ENCODE peak calls at places on chromosomes 1 and 21, in five cellular contexts. W is bronchial epithelial cell, R is psoas muscle, X is fibroblast of lung, A is fibroblast of pulmonary artery. H is an unnamed sample.
A peak's percentile ranks its signal among the peaks of the same experiment; 100 is the strongest.

GRCh38 chr1:67404212-67404620 is 26.0 kb downstream of the SERBP1 start:
- DNase-seq in W (no peak), R (no peak), X (peak; percentile 52), A (peak; percentile 14), H (no peak)

GRCh38 chr21:29205009-29205408 is 74.6 kb downstream of the MAP3K7CL start:
- DNase-seq in W (no peak), R (no peak), X (no peak), A (no peak), H (no peak)

GRCh38 chr1:11331874-11332546 is 59.0 kb downstream of the UBIAD1 start:
- DNase-seq in W (no peak), R (no peak), X (no peak), A (no peak), H (no peak)

GRCh38 chr1:33634806-33635205 is 162.4 kb downstream of the ZSCAN20 start:
- DNase-seq in W (peak; percentile 20), R (peak; percentile 50), X (peak; percentile 15), A (peak; percentile 20), H (peak; percentile 17)

GRCh38 chr1:153790282-153790995 is 15.2 kb downstream of the SLC27A3 start:
- DNase-seq in W (no peak), R (peak; percentile 85), X (peak; percentile 65), A (peak; percentile 93), H (peak; percentile 94)

GRCh38 chr1:216186816-216187215 is 236.4 kb downstream of the USH2A start:
- DNase-seq in W (no peak), R (no peak), X (peak; percentile 37), A (peak; percentile 29), H (peak; percentile 9)

GRCh38 chr1:31624354-31625179 is 7.1 kb downstream of the HCRTR1 start:
- DNase-seq in W (no peak), R (no peak), X (no peak), A (no peak), H (no peak)

GRCh38 chr1:87512431-87512830 is 183.8 kb downstream of the LMO4 start:
- DNase-seq in W (no peak), R (no peak), X (peak; percentile 67), A (no peak), H (no peak)

GRCh38 chr1:6208723-6209660 is 3.1 kb downstream of the RNF207 start:
- DNase-seq in W (no peak), R (peak; percentile 74), X (peak; percentile 50), A (peak; percentile 52), H (peak; percentile 54)

GRCh38 chr1:246782120-246782900 is 58.1 kb downstream of the SCCPDH start:
- DNase-seq in W (peak; percentile 43), R (peak; percentile 80), X (peak; percentile 83), A (peak; percentile 86), H (peak; percentile 88)

GRCh38 chr1:168161459-168161858 is 17.3 kb upstream of the TIPRL start:
- DNase-seq in W (no peak), R (no peak), X (no peak), A (peak; percentile 31), H (no peak)

GRCh38 chr1:156386134-156386901 is 17.3 kb downstream of the RHBG start:
- DNase-seq in W (no peak), R (no peak), X (no peak), A (no peak), H (no peak)

GRCh38 chr1:207869859-207870258 is 41.1 kb downstream of the CD34 start:
- DNase-seq in W (no peak), R (no peak), X (no peak), A (no peak), H (no peak)

GRCh38 chr21:39088831-39089380 is 94.3 kb downstream of the PSMG1 start:
- DNase-seq in W (peak; percentile 78), R (no peak), X (peak; percentile 76), A (peak; percentile 85), H (peak; percentile 63)

GRCh38 chr1:109928591-109929111 is 18.0 kb downstream of the CSF1 start:
- DNase-seq in W (no peak), R (peak; percentile 81), X (peak; percentile 94), A (peak; percentile 95), H (peak; percentile 94)

GRCh38 chr1:77534456-77534855 is 148.0 kb downstream of the ZZZ3 start:
- DNase-seq in W (no peak), R (no peak), X (peak; percentile 68), A (no peak), H (peak; percentile 57)

GRCh38 chr1:190588424-190588823 is 110.8 kb upstream of the BRINP3 start:
- DNase-seq in W (no peak), R (no peak), X (no peak), A (no peak), H (no peak)

GRCh38 chr1:160406131-160406968 is 6.0 kb downstream of the VANGL2 start:
- DNase-seq in W (peak; percentile 52), R (no peak), X (no peak), A (no peak), H (no peak)

GRCh38 chr21:43348801-43349261 is 78.1 kb downstream of the SIK1 start:
- DNase-seq in W (peak; percentile 32), R (no peak), X (no peak), A (peak; percentile 74), H (peak; percentile 62)

GRCh38 chr1:12048376-12048775 is 14.7 kb upstream of the TNFRSF8 start:
- DNase-seq in W (no peak), R (no peak), X (no peak), A (no peak), H (no peak)

GRCh38 chr1:26234644-26235384 is 814 bp downstream of the CEP85 start:
- DNase-seq in W (peak; percentile 27), R (no peak), X (peak; percentile 41), A (peak; percentile 28), H (peak; percentile 25)

GRCh38 chr1:18556364-18556763 is 74.3 kb upstream of the PAX7 start:
- DNase-seq in W (peak; percentile 21), R (no peak), X (peak; percentile 5), A (peak; percentile 29), H (peak; percentile 27)

GRCh38 chr1:100921110-100921706 is 25.3 kb downstream of the SLC30A7 start:
- DNase-seq in W (peak; percentile 49), R (no peak), X (peak; percentile 41), A (peak; percentile 79), H (peak; percentile 74)
- TF ChIP-seq CTCF in W (peak; percentile 40), R (peak; percentile 79), X (peak; percentile 9), A (peak; percentile 53), H (peak; percentile 38)

GRCh38 chr1:227315500-227316346 is 2.6 kb downstream of the CDC42BPA start:
- DNase-seq in W (peak; percentile 66), R (no peak), X (peak; percentile 64), A (peak; percentile 83), H (peak; percentile 76)
- H3K4me3 ChIP-seq in W (peak overlapping the region; percentile 82), R (peak overlapping the region; percentile 81), X (peak overlapping the region; percentile 94), A (peak overlapping the region; percentile 76), H (peak overlapping the region; percentile 69)

GRCh38 chr1:210771131-210771530 is 362.8 kb downstream of the KCNH1 start:
- DNase-seq in W (no peak), R (no peak), X (no peak), A (no peak), H (no peak)
- TF ChIP-seq CTCF in W (no peak), R (no peak), X (no peak), A (no peak), H (no peak)

DNA sequence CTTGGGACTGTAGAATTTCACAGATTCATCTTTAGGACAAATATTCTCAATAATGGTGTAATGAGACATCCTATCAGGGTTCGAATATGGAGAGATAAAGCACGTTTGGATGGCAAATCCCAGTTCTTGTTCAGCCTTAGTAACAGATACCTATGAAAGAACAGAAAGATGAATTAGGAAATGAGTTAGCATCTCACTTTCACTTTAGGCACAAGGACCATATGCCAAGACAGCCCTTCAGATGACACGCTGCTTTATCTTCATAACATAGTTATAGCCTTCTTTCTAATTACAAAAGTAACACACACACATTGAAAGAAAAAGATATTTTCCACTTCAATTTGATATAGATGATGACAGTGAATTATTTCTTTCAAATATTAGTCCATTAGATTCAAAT is 173.6 kb downstream of the TGFBR3 start:
- DNase-seq in W (no peak), R (no peak), X (no peak), A (no peak), H (no peak)
- H3K4me3 ChIP-seq in W (no peak overlapping the region), R (peak overlapping the region; percentile 32), X (no peak overlapping the region), A (no peak overlapping the region), H (no peak overlapping the region)

GRCh38 chr1:162206749-162207635 is 137.5 kb downstream of the NOS1AP start:
- DNase-seq in W (peak; percentile 74), R (no peak), X (no peak), A (no peak), H (no peak)
- TF ChIP-seq CTCF in W (no peak), R (no peak), X (no peak), A (no peak), H (no peak)

DNA sequence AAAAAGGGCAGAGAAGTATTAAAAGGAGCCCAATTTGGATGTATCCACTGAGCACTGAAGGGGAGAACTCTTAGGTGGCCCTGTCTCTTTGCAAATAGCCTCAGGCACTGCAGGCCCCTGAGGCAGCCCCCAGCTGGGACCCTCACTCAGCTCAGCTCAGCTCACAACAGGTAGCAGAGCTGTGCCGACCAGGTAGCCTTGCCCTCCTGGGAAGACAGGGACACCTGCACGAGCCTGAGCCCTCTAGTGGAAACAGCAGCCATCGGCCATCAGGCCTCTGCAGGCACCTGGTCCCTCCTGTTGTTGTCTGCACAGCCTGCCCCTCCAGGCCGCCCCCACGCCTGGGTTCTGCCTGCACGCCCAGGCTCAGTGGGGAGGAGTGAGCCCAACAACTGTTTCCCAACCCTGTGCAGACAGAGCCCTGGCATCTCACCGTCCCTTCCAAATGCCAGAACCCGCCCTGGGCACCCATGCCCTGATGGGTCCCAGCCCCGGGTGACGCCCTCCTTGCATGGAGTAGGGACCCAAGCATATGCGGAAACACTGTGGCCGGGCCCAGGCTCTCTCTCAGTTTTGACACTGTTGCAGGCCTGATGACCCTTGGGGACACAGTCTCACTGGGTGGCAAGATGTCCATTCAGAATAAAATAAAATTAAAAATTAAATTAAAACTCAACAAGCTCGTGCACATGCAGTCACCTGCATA is 60.0 kb upstream of the AJAP1 start:
- DNase-seq in W (no peak), R (no peak), X (no peak), A (no peak), H (no peak)
- H3K4me3 ChIP-seq in W (no peak overlapping the region), R (no peak overlapping the region), X (no peak overlapping the region), A (no peak overlapping the region), H (no peak overlapping the region)